ENCODE peak calls at places on chromosome 12, in nine cellular contexts. K, Q, M, E, G, B, U, T and C are unnamed samples.
A peak's percentile ranks its signal among the peaks of the same experiment; 100 is the strongest.

GRCh38 chr12:117718559-117718958 is 250.2 kb downstream of the KSR2 start:
- DNase-seq in K (no peak), Q (no peak), M (no peak), E (no peak), G (no peak), B (no peak), U (no peak), T (no peak), C (no peak)

GRCh38 chr12:116236148-116236731 is 41.3 kb downstream of the MED13L start:
- DNase-seq in K (peak; percentile 31), Q (peak; percentile 40), M (no peak), E (no peak), G (peak; percentile 33), B (peak; percentile 27), U (peak; percentile 75), T (no peak), C (peak; percentile 46)

GRCh38 chr12:46752396-46752795 is 73.4 kb downstream of the SLC38A4 start:
- DNase-seq in K (no peak), Q (peak; percentile 5), M (no peak), E (no peak), G (no peak), B (no peak), U (no peak), T (no peak), C (no peak)

GRCh38 chr12:89280833-89281533 is 71.3 kb downstream of the DUSP6 start:
- DNase-seq in K (no peak), Q (no peak), M (no peak), E (no peak), G (no peak), B (no peak), U (peak; percentile 46), T (no peak), C (peak; percentile 6)

GRCh38 chr12:11026118-11026517 is 3.7 kb upstream of the TAS2R19 start:
- DNase-seq in K (no peak), Q (no peak), M (no peak), E (no peak), G (no peak), B (no peak), U (peak; percentile 36), T (no peak), C (no peak)

GRCh38 chr12:49538740-49539403 is at the start of gene KCNH3:
- DNase-seq in K (peak; percentile 81), Q (peak; percentile 73), M (peak; percentile 91), E (no peak), G (peak; percentile 88), B (peak; percentile 81), U (peak; percentile 81), T (no peak), C (peak; percentile 49)

GRCh38 chr12:79818856-79819255 is 116.0 kb downstream of the PPP1R12A start:
- DNase-seq in K (no peak), Q (no peak), M (no peak), E (no peak), G (no peak), B (no peak), U (no peak), T (no peak), C (no peak)

GRCh38 chr12:6032726-6033125 is 87.7 kb upstream of the ANO2 start:
- DNase-seq in K (no peak), Q (no peak), M (no peak), E (no peak), G (no peak), B (no peak), U (no peak), T (no peak), C (no peak)

GRCh38 chr12:6548556-6549378 is 7.1 kb downstream of the IFFO1 start:
- DNase-seq in K (no peak), Q (no peak), M (no peak), E (no peak), G (no peak), B (no peak), U (no peak), T (no peak), C (no peak)

GRCh38 chr12:8662592-8662991 is at the start of gene MFAP5:
- DNase-seq in K (no peak), Q (no peak), M (no peak), E (no peak), G (no peak), B (no peak), U (no peak), T (no peak), C (no peak)

GRCh38 chr12:131072446-131073230 is 118.9 kb downstream of the ADGRD1 start:
- DNase-seq in K (no peak), Q (no peak), M (no peak), E (no peak), G (no peak), B (no peak), U (no peak), T (no peak), C (no peak)

GRCh38 chr12:108166505-108166904 is 37.4 kb downstream of the WSCD2 start:
- DNase-seq in K (no peak), Q (no peak), M (no peak), E (no peak), G (no peak), B (no peak), U (no peak), T (no peak), C (no peak)

GRCh38 chr12:20704860-20705259 is 9.7 kb downstream of the SLCO1C1 start:
- DNase-seq in K (no peak), Q (no peak), M (no peak), E (no peak), G (no peak), B (no peak), U (no peak), T (no peak), C (no peak)

GRCh38 chr12:14193623-14194022 is 171.9 kb upstream of the ATF7IP start:
- DNase-seq in K (no peak), Q (no peak), M (no peak), E (no peak), G (no peak), B (no peak), U (no peak), T (no peak), C (no peak)

GRCh38 chr12:31412292-31412801 is 86.4 kb upstream of the SINHCAF start:
- DNase-seq in K (no peak), Q (no peak), M (no peak), E (no peak), G (no peak), B (no peak), U (no peak), T (no peak), C (no peak)

GRCh38 chr12:54378791-54379400 is 5.6 kb downstream of the ZNF385A start:
- DNase-seq in K (no peak), Q (peak; percentile 53), M (no peak), E (no peak), G (peak; percentile 88), B (no peak), U (peak; percentile 88), T (no peak), C (no peak)

GRCh38 chr12:116784238-116784612 is 46.1 kb downstream of the RNFT2 start:
- DNase-seq in K (no peak), Q (peak; percentile 17), M (peak; percentile 5), E (no peak), G (peak; percentile 55), B (no peak), U (peak; percentile 49), T (no peak), C (peak; percentile 31)

GRCh38 chr12:70485704-70486103 is 119.6 kb downstream of the KCNMB4 start:
- DNase-seq in K (no peak), Q (no peak), M (no peak), E (no peak), G (no peak), B (no peak), U (no peak), T (no peak), C (no peak)

GRCh38 chr12:108933950-108934349 is 54.1 kb downstream of the DAO start:
- DNase-seq in K (no peak), Q (no peak), M (no peak), E (no peak), G (no peak), B (no peak), U (no peak), T (no peak), C (no peak)